ENCODE peak calls at places on chromosomes 12 and 14, in four cellular contexts. L is glutamatergic neuron; D is stomach; H is CD4-positive, alpha-beta T cell. G is an unnamed sample.

GRCh38 chr12:116672842-116673516 is 64.9 kb downstream of the SPRING1 start:
- DNase-seq in H (peak; percentile 17), L (no peak), D (no peak), G (no peak)

GRCh38 chr14:95098984-95099599 is 58.2 kb downstream of the DICER1 start:
- DNase-seq in L (peak; percentile 69), H (peak; percentile 2), D (peak; percentile 63), G (peak; percentile 55)

GRCh38 chr12:108356902-108357806 is 18.0 kb upstream of the CMKLR1 start:
- DNase-seq in H (no peak), L (no peak), D (no peak), G (no peak)

GRCh38 chr14:63727231-63727735 is 582 bp downstream of the SGPP1 start:
- DNase-seq in L (peak; percentile 58), D (peak; percentile 36), H (no peak), G (peak; percentile 57)

GRCh38 chr12:24109381-24110039 is 160.0 kb upstream of the SOX5 start:
- DNase-seq in D (no peak), L (no peak), H (no peak), G (no peak)

GRCh38 chr12:53523131-53523530 is 15.8 kb upstream of the NPFF start:
- DNase-seq in D (no peak), L (no peak), H (no peak), G (no peak)

GRCh38 chr14:32594766-32595165 is 265.7 kb downstream of the AKAP6 start:
- DNase-seq in D (no peak), L (no peak), H (no peak), G (no peak)

GRCh38 chr12:6765634-6766581 is at the start of gene PTMS:
- DNase-seq in D (peak; percentile 63), L (peak; percentile 89), H (no peak), G (peak; percentile 79)

GRCh38 chr14:106209745-106210144 is 683.4 kb downstream of the TMEM121 start:
- DNase-seq in H (peak; percentile 57), D (no peak), L (no peak), G (no peak)

GRCh38 chr12:42916143-42916542 is 326.6 kb upstream of the PRICKLE1 start:
- DNase-seq in L (no peak), D (no peak), H (no peak), G (no peak)

GRCh38 chr14:46840971-46841729 is 189.6 kb upstream of the RPL10L start:
- DNase-seq in D (no peak), L (no peak), H (no peak), G (no peak)

GRCh38 chr14:81062816-81063215 is 107.4 kb downstream of the TSHR start:
- DNase-seq in H (no peak), L (no peak), D (no peak), G (peak; percentile 23)

GRCh38 chr12:55041651-55042050 is 21.9 kb downstream of the NEUROD4 start:
- DNase-seq in H (no peak), L (no peak), D (no peak), G (no peak)

GRCh38 chr12:55049676-55050075 is 29.9 kb downstream of the NEUROD4 start:
- DNase-seq in D (no peak), L (no peak), H (no peak), G (no peak)

GRCh38 chr12:55043542-55043941 is 23.8 kb downstream of the NEUROD4 start:
- DNase-seq in L (no peak), H (no peak), D (no peak), G (no peak)

GRCh38 chr12:55039761-55040160 is 20.0 kb downstream of the NEUROD4 start:
- DNase-seq in D (no peak), L (peak; percentile 53), H (no peak), G (no peak)

DNA sequence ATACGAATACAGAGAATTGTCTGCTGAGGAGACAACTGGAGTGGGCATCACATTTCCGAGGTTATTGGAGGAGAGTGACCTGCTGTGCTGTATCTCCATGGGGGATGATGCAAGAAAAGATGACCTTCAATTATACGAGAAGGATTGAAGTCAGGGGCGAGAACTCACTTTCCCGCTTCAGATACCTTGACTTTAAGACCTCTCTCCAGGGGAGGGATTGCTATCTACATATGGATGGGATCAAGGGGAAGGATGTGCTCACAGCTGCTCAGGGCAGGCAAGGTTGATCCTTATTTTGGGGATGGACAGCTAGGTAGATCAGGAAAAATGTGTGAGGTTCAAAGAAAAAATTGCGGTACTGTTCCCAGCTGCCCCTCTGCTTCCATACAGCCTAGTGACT is 24.4 kb downstream of the NEUROD4 start:
- DNase-seq in L (no peak), H (no peak), D (no peak), G (no peak)
- TF ChIP-seq CTCF in L (no peak), H (no peak), D (no peak), G (no peak)

GRCh38 chr12:111311011-111311410 is 57.9 kb downstream of the PHETA1 start:
- DNase-seq in L (no peak), H (no peak), D (no peak), G (no peak)

GRCh38 chr12:111312708-111313107 is 56.2 kb downstream of the PHETA1 start:
- DNase-seq in L (no peak), D (no peak), H (no peak), G (no peak)

GRCh38 chr12:111312016-111312415 is 56.9 kb downstream of the PHETA1 start:
- DNase-seq in H (no peak), L (no peak), D (no peak), G (no peak)

GRCh38 chr12:111314949-111315539 is 53.9 kb downstream of the PHETA1 start:
- DNase-seq in D (no peak), L (no peak), H (no peak), G (no peak)

GRCh38 chr12:111313833-111314259 is 55.0 kb downstream of the PHETA1 start:
- DNase-seq in L (peak; percentile 91), D (peak; percentile 70), H (peak; percentile 73), G (peak; percentile 88)
- TF ChIP-seq CTCF in L (peak; percentile 98), D (peak; percentile 91), H (peak; percentile 92), G (peak; percentile 98)

GRCh38 chr12:57637364-57637763 is 4.4 kb upstream of the B4GALNT1 start:
- DNase-seq in L (no peak), H (no peak), D (no peak), G (no peak)
- TF ChIP-seq CTCF in L (no peak), H (no peak), D (no peak), G (no peak)

GRCh38 chr12:31633464-31633863 is 26.0 kb upstream of the ETFBKMT start:
- DNase-seq in H (no peak), D (no peak), L (no peak), G (no peak)

GRCh38 chr12:31634620-31635019 is 24.9 kb upstream of the ETFBKMT start:
- DNase-seq in D (no peak), H (no peak), L (no peak), G (no peak)

GRCh38 chr12:31626270-31626669 is 33.2 kb upstream of the ETFBKMT start:
- DNase-seq in L (no peak), D (peak; percentile 13), H (no peak), G (no peak)

DNA sequence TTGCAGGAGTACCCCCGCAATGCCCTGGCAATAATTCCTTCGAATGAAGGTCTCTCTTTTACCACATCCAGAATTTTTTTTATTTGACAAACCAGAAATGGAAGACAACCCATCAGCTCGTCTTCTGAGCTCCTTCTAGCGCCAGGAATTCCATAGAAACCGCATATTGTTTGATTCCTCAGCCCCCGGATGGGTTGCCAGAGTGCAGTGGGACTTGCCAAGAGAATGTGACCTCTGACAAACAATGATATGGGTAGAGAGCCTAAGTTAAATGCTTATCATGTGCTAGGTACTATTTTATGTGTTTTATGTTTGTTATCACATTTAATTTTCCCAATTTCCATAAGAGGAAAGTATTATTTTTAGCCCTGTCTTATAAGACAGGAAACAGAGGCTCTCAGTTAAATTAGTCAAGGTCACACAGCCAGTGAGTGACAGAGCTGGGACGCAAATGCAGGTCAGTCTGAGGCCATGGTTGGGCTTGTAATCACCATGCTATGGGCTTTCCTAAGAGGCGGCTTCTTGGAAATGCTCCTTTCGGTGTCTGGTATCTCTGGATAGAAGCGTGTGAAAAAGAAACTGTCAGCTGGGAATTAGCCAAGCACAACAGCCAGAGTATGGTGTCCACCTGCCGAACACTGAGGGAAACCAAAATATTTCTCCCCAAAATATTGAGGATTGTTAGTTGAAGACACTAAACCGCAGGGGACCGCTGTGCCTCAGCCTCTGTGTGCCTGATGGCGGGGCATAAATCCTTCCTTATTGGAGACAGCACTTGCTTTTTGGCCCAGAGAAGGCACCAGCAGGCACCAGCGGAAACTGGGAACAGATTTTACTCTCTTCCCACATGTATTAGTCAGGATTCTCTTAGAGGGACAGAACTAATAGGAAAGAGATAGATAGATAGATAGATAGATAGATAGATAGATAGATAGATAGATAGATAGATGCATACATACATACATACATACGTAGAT is 29.4 kb upstream of the ETFBKMT start:
- DNase-seq in H (no peak), D (peak; percentile 1), L (no peak), G (no peak)
- TF ChIP-seq CTCF in H (no peak), D (no peak), L (no peak), G (no peak)

DNA sequence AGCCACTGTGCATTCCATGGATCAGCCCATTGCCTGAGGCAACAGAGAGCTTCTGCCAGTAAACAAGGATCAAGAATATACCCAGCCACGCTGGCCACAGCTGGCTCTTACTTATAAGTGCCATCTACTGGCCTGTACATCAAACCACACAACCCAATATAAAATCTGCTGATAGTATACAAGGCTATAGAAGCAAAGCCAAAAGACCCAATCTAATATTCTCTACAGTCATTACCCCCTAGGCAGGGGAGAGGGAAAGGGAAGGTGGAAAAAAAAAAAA is 4.4 kb upstream of the FAM186B start:
- DNase-seq in D (no peak), H (no peak), L (no peak), G (no peak)
- TF ChIP-seq CTCF in D (no peak), H (no peak), L (no peak), G (no peak)

GRCh38 chr14:99259327-99259726 is 12.7 kb downstream of the BCL11B start:
- DNase-seq in L (no peak), H (no peak), D (no peak), G (no peak)
- TF ChIP-seq CTCF in L (no peak), H (no peak), D (no peak), G (no peak)

G was measured in endothelial cell.